ENCODE peak calls at places on chromosomes 3 and 15, in six cellular contexts. F is AG08395, S is osteoblast, O is activated T-cell treated with anti-CD3 and anti-CD28 coated beads for 1 hour, P is thyroid gland, N is NCI-H510A treated with DMSO at 0.1 percent for 48 hours. V is an unnamed sample.

GRCh38 chr3:69983546-69984265 is 15.8 kb upstream of the SAMMSON start:
- DNase-seq in F (no peak), S (no peak), O (no peak), P (no peak), N (no peak), V (no peak)

GRCh38 chr3:69313251-69313650 is 72.6 kb downstream of the FRMD4B start:
- DNase-seq in F (no peak), S (no peak), O (no peak), P (no peak), N (peak; percentile 2), V (no peak)

GRCh38 chr3:118813472-118813871 is 221.2 kb downstream of the IGSF11 start:
- DNase-seq in F (no peak), S (no peak), O (no peak), P (no peak), N (no peak), V (no peak)

GRCh38 chr15:70406624-70407390 is 309.1 kb upstream of the TLE3 start:
- DNase-seq in F (no peak), S (no peak), O (no peak), P (no peak), N (no peak), V (no peak)

GRCh38 chr3:66047321-66048050 is 8.8 kb upstream of the MAGI1 start:
- DNase-seq in F (peak; percentile 90), S (peak; percentile 89), O (no peak), P (peak; percentile 52), N (no peak), V (no peak)

GRCh38 chr3:51403675-51404074 is 12.6 kb downstream of the RBM15B start:
- DNase-seq in F (no peak), S (no peak), O (no peak), P (no peak), N (no peak), V (no peak)

GRCh38 chr3:73449774-73450173 is 175.0 kb downstream of the PDZRN3 start:
- DNase-seq in F (no peak), S (no peak), O (no peak), P (no peak), N (no peak), V (no peak)

GRCh38 chr3:12591997-12592715 is 35.3 kb downstream of the MKRN2 start:
- DNase-seq in F (no peak), S (no peak), O (no peak), P (no peak), N (no peak), V (no peak)

GRCh38 chr15:56832125-56832524 is 86.3 kb upstream of the TCF12 start:
- DNase-seq in F (peak; percentile 24), S (no peak), O (no peak), P (peak; percentile 61), N (no peak), V (no peak)

GRCh38 chr15:88704791-88705768 is 66.3 kb downstream of the ISG20 start:
- DNase-seq in F (peak; percentile 57), S (peak; percentile 87), O (no peak), P (peak; percentile 64), N (peak; percentile 12), V (no peak)

GRCh38 chr3:178802993-178803693 is 266.9 kb downstream of the KCNMB2 start:
- DNase-seq in F (peak; percentile 7), S (no peak), O (no peak), P (no peak), N (peak; percentile 57), V (no peak)

V was measured in SK-N-MC.